ENCODE peak calls at places on chromosomes 2 and 18, in six cellular contexts. P, E, T, L, G and D are unnamed samples.

GRCh38 chr18:44518091-44518490 is 162.6 kb upstream of the SETBP1 start:
- DNase-seq in P (no peak), E (no peak), T (no peak), L (no peak), G (no peak), D (no peak)

GRCh38 chr2:32882911-32883810 is 63.6 kb upstream of the LTBP1 start:
- DNase-seq in P (no peak), E (peak; percentile 53), T (no peak), L (no peak), G (no peak), D (no peak)

GRCh38 chr2:179758636-179759035 is 102.8 kb downstream of the ZNF385B start:
- DNase-seq in P (no peak), E (no peak), T (no peak), L (no peak), G (no peak), D (no peak)

GRCh38 chr2:42795871-42796301 is 3.5 kb upstream of the HAAO start:
- DNase-seq in P (no peak), E (peak; percentile 84), T (no peak), L (no peak), G (no peak), D (no peak)

GRCh38 chr2:224268441-224268840 is 133.5 kb downstream of the FAM124B start:
- DNase-seq in P (peak; percentile 20), E (peak; percentile 94), T (no peak), L (no peak), G (no peak), D (no peak)

GRCh38 chr2:235300368-235301201 is 193.3 kb upstream of the AGAP1 start:
- DNase-seq in P (no peak), E (peak; percentile 55), T (no peak), L (no peak), G (no peak), D (no peak)

GRCh38 chr18:54279477-54280205 is 10.3 kb downstream of the POLI start:
- DNase-seq in P (no peak), E (no peak), T (no peak), L (no peak), G (no peak), D (no peak)

GRCh38 chr2:2328847-2329246 is 2.2 kb downstream of the MYT1L start:
- DNase-seq in P (no peak), E (no peak), T (peak; percentile 59), L (peak; percentile 79), G (peak; percentile 71), D (peak; percentile 82)

GRCh38 chr2:99188357-99188756 is 7.4 kb downstream of the MRPL30 start:
- DNase-seq in P (no peak), E (no peak), T (no peak), L (no peak), G (no peak), D (no peak)

GRCh38 chr2:232869138-232870001 is 694 bp upstream of the SNORC start:
- DNase-seq in P (no peak), E (no peak), T (peak; percentile 43), L (peak; percentile 65), G (peak; percentile 50), D (no peak)

GRCh38 chr2:60100034-60100433 is 453.4 kb downstream of the BCL11A start:
- DNase-seq in P (no peak), E (no peak), T (no peak), L (no peak), G (no peak), D (no peak)

GRCh38 chr2:66495788-66496640 is 61.1 kb downstream of the MEIS1 start:
- DNase-seq in P (peak; percentile 17), E (peak; percentile 96), T (peak; percentile 46), L (peak; percentile 80), G (no peak), D (no peak)

GRCh38 chr2:109402980-109403840 is 210.6 kb downstream of the SEPTIN10 start:
- DNase-seq in P (no peak), E (no peak), T (no peak), L (no peak), G (no peak), D (no peak)

GRCh38 chr2:164910091-164910899 is 45.0 kb downstream of the SLC38A11 start:
- DNase-seq in P (peak; percentile 84), E (peak; percentile 77), T (no peak), L (peak; percentile 63), G (no peak), D (no peak)

GRCh38 chr18:55839350-55839749 is 251.4 kb upstream of the TCF4 start:
- DNase-seq in P (no peak), E (peak; percentile 75), T (no peak), L (no peak), G (no peak), D (no peak)

GRCh38 chr18:59021500-59021899 is 118.2 kb upstream of the SEC11C start:
- DNase-seq in P (no peak), E (no peak), T (no peak), L (no peak), G (no peak), D (no peak)

GRCh38 chr2:12715878-12716249 is 872 bp upstream of the TRIB2 start:
- DNase-seq in P (peak; percentile 38), E (peak; percentile 78), T (peak; percentile 72), L (peak; percentile 85), G (peak; percentile 68), D (peak; percentile 51)

GRCh38 chr2:142668420-142668819 is 209.0 kb upstream of the KYNU start:
- DNase-seq in P (no peak), E (no peak), T (no peak), L (no peak), G (no peak), D (no peak)

GRCh38 chr2:19349911-19350677 is 8.3 kb downstream of the OSR1 start:
- DNase-seq in P (peak; percentile 69), E (no peak), T (peak; percentile 88), L (peak; percentile 81), G (peak; percentile 95), D (peak; percentile 59)

GRCh38 chr18:61901334-61901986 is 8.7 kb upstream of the RNF152 start:
- DNase-seq in P (peak; percentile 69), E (peak; percentile 53), T (peak; percentile 79), L (peak; percentile 86), G (peak; percentile 61), D (peak; percentile 48)

GRCh38 chr2:96493072-96493471 is 12.1 kb downstream of the NEURL3 start:
- DNase-seq in P (peak; percentile 85), E (no peak), T (peak; percentile 65), L (peak; percentile 99), G (no peak), D (no peak)

GRCh38 chr2:200575957-200576356 is 9.9 kb upstream of the AOX1 start:
- DNase-seq in P (no peak), E (peak; percentile 30), T (no peak), L (no peak), G (no peak), D (no peak)

GRCh38 chr2:16476168-16476567 is 189.5 kb downstream of the CYRIA start:
- DNase-seq in P (no peak), E (no peak), T (no peak), L (no peak), G (no peak), D (no peak)

GRCh38 chr2:46963210-46963609 is 47.6 kb upstream of the MCFD2 start:
- DNase-seq in P (peak; percentile 76), E (no peak), T (no peak), L (no peak), G (no peak), D (no peak)

GRCh38 chr2:181738074-181738473 is 57.8 kb upstream of the NEUROD1 start:
- DNase-seq in P (no peak), E (peak; percentile 28), T (no peak), L (peak; percentile 70), G (no peak), D (no peak)

GRCh38 chr2:137238065-137238464 is 472.7 kb downstream of the THSD7B start:
- DNase-seq in P (no peak), E (no peak), T (no peak), L (no peak), G (no peak), D (no peak)

GRCh38 chr2:177164131-177164530 is 48.5 kb upstream of the HNRNPA3 start:
- DNase-seq in P (no peak), E (no peak), T (no peak), L (no peak), G (no peak), D (no peak)

GRCh38 chr2:51782874-51783765 is 751.2 kb upstream of the NRXN1 start:
- DNase-seq in P (no peak), E (peak; percentile 43), T (no peak), L (no peak), G (no peak), D (no peak)

GRCh38 chr2:168456526-168457176 is 579 bp downstream of the CERS6 start:
- DNase-seq in P (peak; percentile 12), E (peak; percentile 13), T (no peak), L (peak; percentile 79), G (peak; percentile 71), D (peak; percentile 62)
- H3K18ac ChIP-seq in P (peak overlapping the region; percentile 97), E (no peak overlapping the region), T (peak overlapping the region; percentile 23), L (peak overlapping the region; percentile 63), G (peak overlapping the region; percentile 82), D (peak overlapping the region; percentile 93)

GRCh38 chr18:46716336-46716735 is 40.5 kb downstream of the ST8SIA5 start:
- DNase-seq in P (no peak), E (no peak), T (no peak), L (no peak), G (no peak), D (no peak)
- H3K18ac ChIP-seq in P (no peak overlapping the region), E (no peak overlapping the region), T (no peak overlapping the region), L (no peak overlapping the region), G (no peak overlapping the region), D (peak overlapping the region; percentile 72)

GRCh38 chr2:236938126-236938525 is 147.6 kb upstream of the COPS8 start:
- DNase-seq in P (no peak), E (no peak), T (no peak), L (no peak), G (peak; percentile 35), D (no peak)
- H3K18ac ChIP-seq in P (no peak overlapping the region), E (no peak overlapping the region), T (no peak overlapping the region), L (no peak overlapping the region), G (no peak overlapping the region), D (no peak overlapping the region)

DNA sequence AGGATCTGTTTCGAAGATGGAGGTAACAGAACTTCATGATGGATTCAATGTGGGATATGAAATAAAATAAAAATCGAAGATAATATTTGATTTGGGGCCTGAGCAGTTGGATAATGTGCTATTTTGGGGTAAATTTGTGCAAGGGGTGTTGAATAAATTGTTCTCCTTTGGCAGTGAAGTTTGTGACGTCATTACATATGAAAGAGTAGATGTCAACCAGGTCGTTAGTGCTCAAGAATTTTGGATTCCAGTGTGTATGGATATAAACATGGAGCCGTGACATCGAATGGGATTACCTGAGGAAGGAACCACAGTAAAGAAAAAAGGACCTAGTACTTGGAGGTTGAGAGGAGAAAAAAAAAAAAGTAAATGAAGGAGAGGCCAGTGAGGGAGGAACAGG is 253.0 kb downstream of the NCKAP5 start:
- DNase-seq in P (no peak), E (no peak), T (no peak), L (no peak), G (no peak), D (no peak)
- H3K18ac ChIP-seq in P (no peak overlapping the region), E (no peak overlapping the region), T (no peak overlapping the region), L (no peak overlapping the region), G (no peak overlapping the region), D (no peak overlapping the region)

DNA sequence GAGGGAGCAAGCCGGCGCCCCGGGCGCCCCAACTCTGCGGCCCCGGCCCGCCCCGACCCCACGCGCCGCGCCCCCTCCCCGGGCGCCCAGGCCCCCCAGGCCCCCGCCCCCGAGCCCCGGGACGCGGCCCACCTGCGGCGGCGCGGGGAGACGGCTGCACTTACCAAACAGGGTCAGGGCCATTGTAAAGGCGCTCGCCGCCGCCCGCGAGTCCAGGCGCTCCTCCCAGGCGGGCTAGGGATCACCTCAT is 526 bp downstream of the CHN1 start:
- DNase-seq in P (no peak), E (no peak), T (peak; percentile 67), L (no peak), G (no peak), D (no peak)
- H3K18ac ChIP-seq in P (peak overlapping the region; percentile 93), E (no peak overlapping the region), T (peak overlapping the region; percentile 92), L (peak overlapping the region; percentile 99), G (no peak overlapping the region), D (peak overlapping the region; percentile 99)